ENCODE peak calls at places on chromosomes 7 and 10, in four cellular contexts. G, M, Q and D are unnamed samples.

GRCh38 chr10:133442967-133443924 is 10.5 kb upstream of the SCART1 start:
- DNase-seq in M (no peak), G (no peak), Q (no peak), D (no peak)

GRCh38 chr10:113052076-113052830 is 102.2 kb downstream of the TCF7L2 start:
- DNase-seq in Q (no peak), M (no peak), G (no peak), D (no peak)

GRCh38 chr7:28433604-28434254 is 21.4 kb downstream of the CREB5 start:
- DNase-seq in M (no peak), G (no peak), Q (no peak), D (no peak)

GRCh38 chr10:69413221-69413865 is 3.4 kb downstream of the TACR2 start:
- DNase-seq in Q (peak; percentile 61), G (peak; percentile 47), M (peak; percentile 58), D (peak; percentile 69)

GRCh38 chr7:78864339-78864738 is 589.1 kb downstream of the MAGI2 start:
- DNase-seq in G (no peak), Q (no peak), M (no peak), D (no peak)

GRCh38 chr10:89535185-89536012 is at the start of gene SLC16A12:
- DNase-seq in M (peak; percentile 78), Q (peak; percentile 24), G (no peak), D (peak; percentile 26)

GRCh38 chr7:41834805-41835694 is 132.2 kb upstream of the INHBA start:
- DNase-seq in Q (no peak), G (peak; percentile 3), M (no peak), D (no peak)

GRCh38 chr7:47809387-47809786 is 138.9 kb downstream of the PKD1L1 start:
- DNase-seq in G (no peak), M (no peak), Q (no peak), D (no peak)

GRCh38 chr10:79434223-79434687 is 11.2 kb downstream of the ZCCHC24 start:
- DNase-seq in Q (no peak), M (no peak), G (no peak), D (no peak)

GRCh38 chr7:157269341-157270059 is 67.3 kb upstream of the DNAJB6 start:
- DNase-seq in Q (no peak), G (no peak), M (no peak), D (no peak)

GRCh38 chr7:131374821-131375220 is 47.1 kb downstream of the MKLN1 start:
- DNase-seq in G (no peak), Q (no peak), M (no peak), D (no peak)

GRCh38 chr10:20767028-20767427 is 130.1 kb downstream of the NEBL start:
- DNase-seq in Q (no peak), G (no peak), M (no peak), D (no peak)

GRCh38 chr10:98517672-98518071 is 70.9 kb upstream of the HPS1 start:
- DNase-seq in G (no peak), Q (no peak), M (no peak), D (no peak)

GRCh38 chr7:107878636-107879035 is 12.3 kb upstream of the DLD start:
- DNase-seq in Q (no peak), G (no peak), M (no peak), D (no peak)

GRCh38 chr7:126569402-126569801 is 683.3 kb downstream of the GRM8 start:
- DNase-seq in M (no peak), G (no peak), Q (no peak), D (no peak)

GRCh38 chr10:21304198-21304597 is 221.3 kb downstream of the SKIDA1 start:
- DNase-seq in M (no peak), G (no peak), Q (no peak), D (no peak)

GRCh38 chr10:70426835-70427234 is 14.6 kb downstream of the NODAL start:
- DNase-seq in Q (no peak), M (no peak), G (no peak), D (no peak)

GRCh38 chr7:22559829-22560489 is 60.0 kb upstream of the STEAP1B start:
- DNase-seq in Q (peak; percentile 72), G (peak; percentile 50), M (peak; percentile 65), D (peak; percentile 82)

GRCh38 chr10:25113231-25114035 is 61.4 kb upstream of the GPR158 start:
- DNase-seq in M (peak; percentile 76), G (peak; percentile 26), Q (peak; percentile 61), D (peak; percentile 59)

GRCh38 chr7:45075871-45076796 is 12.6 kb downstream of the NACAD start:
- DNase-seq in G (no peak), M (no peak), Q (peak; percentile 15), D (no peak)

GRCh38 chr7:30752979-30753378 is 1.0 kb downstream of the INMT start:
- DNase-seq in M (no peak), Q (no peak), G (peak; percentile 39), D (peak; percentile 83)

GRCh38 chr10:131739201-131739600 is 161.6 kb upstream of the PPP2R2D start:
- DNase-seq in Q (no peak), G (no peak), M (no peak), D (no peak)

GRCh38 chr10:129421399-129421798 is 45.6 kb upstream of the MGMT start:
- DNase-seq in G (no peak), M (no peak), Q (no peak), D (no peak)

GRCh38 chr7:158595068-158595467 is 7.4 kb upstream of the PTPRN2 start:
- DNase-seq in G (no peak), M (no peak), Q (no peak), D (no peak)

GRCh38 chr7:30805081-30805691 is 34.0 kb downstream of the MINDY4 start:
- DNase-seq in G (no peak), Q (no peak), M (no peak), D (no peak)

GRCh38 chr10:101629781-101630419 is 41.8 kb downstream of the DPCD start:
- DNase-seq in M (no peak), Q (no peak), G (peak; percentile 42), D (peak; percentile 40)

GRCh38 chr10:130740788-130741785 is 570.4 kb downstream of the TCERG1L start:
- DNase-seq in M (no peak), G (no peak), Q (no peak), D (no peak)

GRCh38 chr7:110835209-110835608 is 255.7 kb upstream of the LRRN3 start:
- DNase-seq in Q (no peak), M (no peak), G (no peak), D (no peak)

DNA sequence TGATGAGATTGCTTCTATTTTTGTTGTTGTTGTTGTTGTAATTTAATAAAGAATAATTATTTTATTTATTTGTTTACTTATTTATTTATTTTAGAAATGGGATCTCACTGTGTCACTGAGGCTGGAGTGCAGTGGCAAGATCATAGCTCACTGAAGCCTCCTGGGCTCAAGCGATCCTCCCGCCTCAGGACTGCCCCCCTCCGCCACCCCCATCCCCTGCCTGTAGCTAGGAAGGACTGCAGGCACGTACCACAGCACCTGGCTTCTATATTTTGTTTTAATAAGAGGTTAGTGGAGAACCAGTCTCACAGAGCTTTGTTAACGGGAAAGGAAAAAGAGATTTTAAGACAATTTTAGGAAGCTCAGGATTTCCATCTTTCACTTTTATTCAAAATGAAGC is 19.5 kb upstream of the SMC3 start:
- DNase-seq in M (no peak), G (no peak), Q (no peak), D (no peak)
- TF ChIP-seq CTCF in M (no peak), G (no peak), Q (no peak), D (no peak)

GRCh38 chr10:110498982-110499795 is 1.5 kb downstream of the DUSP5 start:
- DNase-seq in Q (peak; percentile 48), M (peak; percentile 31), G (no peak), D (peak; percentile 58)
- TF ChIP-seq CTCF in Q (peak; percentile 38), M (no peak), G (no peak), D (peak; percentile 36)

DNA sequence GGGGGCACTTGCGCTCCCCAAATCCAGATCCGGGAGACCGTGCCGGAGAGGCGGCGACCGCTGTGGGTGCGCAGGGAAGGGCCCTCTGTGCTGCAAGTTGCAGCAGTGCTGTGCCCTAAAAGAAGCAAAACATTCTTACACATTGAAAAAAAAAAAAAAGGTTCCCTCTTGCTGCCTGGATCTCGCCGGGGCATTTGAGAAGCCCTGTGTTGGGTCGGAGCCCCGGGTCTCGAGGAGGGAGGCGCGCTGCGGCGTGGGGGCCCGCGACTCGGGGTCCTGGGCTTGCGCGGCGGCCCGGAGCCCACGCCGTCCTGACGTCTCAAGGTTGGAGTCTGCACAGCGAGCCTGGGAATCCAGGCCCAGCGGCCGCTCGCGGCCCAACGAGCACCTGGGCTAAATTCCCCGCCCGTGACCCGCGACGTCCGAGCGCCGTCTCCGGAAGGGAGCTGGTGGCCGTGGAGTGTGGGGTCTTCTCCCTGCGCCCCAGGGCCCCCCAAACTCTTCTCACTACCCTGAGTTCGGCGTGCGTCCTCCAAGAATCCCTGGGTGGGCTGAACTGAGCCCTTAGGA is 1.3 kb upstream of the CTBP2 start:
- DNase-seq in G (no peak), Q (peak; percentile 51), M (peak; percentile 42), D (peak; percentile 39)
- TF ChIP-seq CTCF in G (no peak), Q (no peak), M (peak; percentile 29), D (peak; percentile 71)

DNA sequence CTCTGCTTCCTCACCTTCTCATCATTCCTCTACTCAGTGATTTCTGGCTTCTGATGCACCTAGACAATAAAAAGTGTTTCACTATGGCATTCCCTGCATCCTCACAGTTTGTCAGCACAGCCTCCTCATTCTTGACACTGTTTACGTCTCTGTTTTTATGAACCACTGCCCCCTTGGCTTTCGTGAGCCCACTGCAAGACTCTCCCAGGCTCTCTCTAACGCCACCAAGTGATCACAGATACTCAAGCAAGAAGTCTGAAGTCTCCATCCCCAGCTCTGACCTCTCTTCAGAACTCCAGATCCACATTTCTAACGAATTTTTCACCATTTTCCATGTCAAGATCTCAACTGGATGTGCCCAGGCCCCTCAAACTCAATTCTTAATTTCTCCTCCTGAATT is 8.9 kb downstream of the SLC16A9 start:
- DNase-seq in G (no peak), M (no peak), Q (no peak), D (no peak)
- TF ChIP-seq CTCF in G (no peak), M (peak; percentile 20), Q (peak; percentile 21), D (no peak)

GRCh38 chr7:130213820-130214219 is 6.2 kb downstream of the SSMEM1 start:
- DNase-seq in Q (no peak), G (no peak), M (no peak), D (no peak)

GRCh38 chr7:130219086-130219620 is 11.5 kb downstream of the SSMEM1 start:
- DNase-seq in Q (no peak), G (no peak), M (no peak), D (no peak)

GRCh38 chr7:130219871-130220270 is 12.2 kb downstream of the SSMEM1 start:
- DNase-seq in Q (no peak), M (no peak), G (no peak), D (no peak)

GRCh38 chr7:130216025-130216424 is 8.4 kb downstream of the SSMEM1 start:
- DNase-seq in M (no peak), G (no peak), Q (no peak), D (no peak)

DNA sequence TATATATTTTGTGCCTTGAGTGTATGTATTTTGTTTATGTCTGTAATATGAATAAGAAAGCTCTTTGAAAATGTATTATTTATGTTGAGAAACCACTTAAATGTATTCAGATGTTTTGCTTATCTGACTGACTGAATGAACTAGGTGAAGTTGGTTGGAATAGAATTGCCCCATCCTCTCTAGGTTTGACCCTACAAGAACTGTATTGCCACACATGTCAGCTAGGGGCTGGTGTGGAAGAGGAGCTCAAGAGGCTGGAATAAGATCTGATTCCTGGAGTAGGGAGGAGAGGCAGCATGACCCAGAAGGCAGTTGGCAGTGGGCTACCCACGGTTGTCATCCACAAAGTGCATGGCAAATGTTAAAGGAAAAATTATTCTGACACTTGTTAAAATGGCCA is 9.1 kb downstream of the SSMEM1 start:
- DNase-seq in M (no peak), G (no peak), Q (no peak), D (no peak)
- TF ChIP-seq CTCF in M (no peak), G (no peak), Q (no peak), D (no peak)

GRCh38 chr10:15898046-15898445 is 37.7 kb upstream of the MINDY3 start:
- DNase-seq in M (no peak), Q (no peak), G (no peak), D (no peak)
- TF ChIP-seq CTCF in M (peak; percentile 15), Q (no peak), G (no peak), D (no peak)

GRCh38 chr7:71140264-71140663 is 8.3 kb downstream of the GALNT17 start:
- DNase-seq in M (no peak), Q (no peak), G (peak; percentile 5), D (no peak)
- TF ChIP-seq CTCF in M (no peak), Q (no peak), G (no peak), D (no peak)